ENCODE peak calls at places on chromosomes 7 and 10, in six cellular contexts. C, B, L, K, V and I are unnamed samples. For H3K9me3, the result is how much of the 10 kb centered on the place peaks cover.

GRCh38 chr7:26663905-26664673 is 200.3 kb downstream of the SKAP2 start:
- DNase-seq in C (no peak), K (no peak), B (no peak), V (no peak), L (no peak), I (no peak)

GRCh38 chr10:125661942-125662515 is 20.9 kb downstream of the TEX36 start:
- DNase-seq in C (no peak), B (peak), L (no peak), V (no peak), K (peak), I (no peak)

GRCh38 chr7:36265720-36266119 is 112.7 kb downstream of the EEPD1 start:
- DNase-seq in C (no peak), V (no peak), B (no peak), K (no peak), L (no peak), I (no peak)

GRCh38 chr10:111709630-111710029 is 473.9 kb downstream of the GPAM start:
- DNase-seq in K (no peak), B (no peak), V (no peak), C (no peak), L (no peak), I (no peak)

GRCh38 chr10:102657984-102658724 is 13.9 kb downstream of the TRIM8 start:
- DNase-seq in B (no peak), C (no peak), L (peak), V (no peak), K (peak), I (no peak)

GRCh38 chr7:71626206-71626605 is 494.3 kb downstream of the GALNT17 start:
- DNase-seq in K (no peak), C (no peak), V (no peak), L (no peak), B (no peak), I (no peak)

GRCh38 chr10:72315611-72316385 is 38.9 kb downstream of the DNAJB12 start:
- DNase-seq in B (no peak), K (peak), L (peak), V (peak), C (no peak), I (no peak)

GRCh38 chr10:110304394-110304779 is 333 bp downstream of the SMNDC1 start:
- DNase-seq in K (no peak), C (no peak), B (no peak), L (no peak), V (no peak), I (no peak)

GRCh38 chr7:112930787-112931186 is 140.6 kb upstream of the TMEM168 start:
- DNase-seq in C (no peak), L (no peak), V (no peak), B (no peak), K (peak), I (no peak)

GRCh38 chr7:114156178-114156577 is 237.4 kb upstream of the PPP1R3A start:
- DNase-seq in L (no peak), K (no peak), C (no peak), V (no peak), B (no peak), I (no peak)

GRCh38 chr7:44101966-44102845 is 1.9 kb upstream of the AEBP1 start:
- DNase-seq in B (no peak), C (no peak), K (peak), V (peak), L (peak), I (no peak)

GRCh38 chr7:34365011-34365410 is 293.0 kb upstream of the NPSR1 start:
- DNase-seq in V (no peak), K (no peak), C (no peak), B (no peak), L (no peak), I (no peak)

GRCh38 chr7:47935336-47935735 is 12.9 kb downstream of the PKD1L1 start:
- DNase-seq in V (no peak), B (no peak), C (no peak), L (no peak), K (no peak), I (no peak)

GRCh38 chr7:80165177-80165576 is 30.5 kb downstream of the GNAI1 start:
- DNase-seq in V (no peak), C (no peak), K (no peak), B (no peak), L (no peak), I (no peak)

GRCh38 chr7:99693427-99694200 is 13.8 kb upstream of the CYP3A5 start:
- DNase-seq in L (no peak), C (no peak), K (no peak), V (no peak), B (peak), I (no peak)

GRCh38 chr7:127976056-127976455 is 55.2 kb downstream of the LRRC4 start:
- DNase-seq in C (no peak), B (no peak), K (peak), V (no peak), L (no peak), I (no peak)

GRCh38 chr7:2100278-2101205 is 132.2 kb downstream of the MAD1L1 start:
- DNase-seq in B (no peak), V (no peak), L (no peak), K (no peak), C (peak), I (no peak)

GRCh38 chr10:12949248-12949647 is 52.3 kb downstream of the CCDC3 start:
- DNase-seq in C (no peak), L (no peak), V (no peak), B (peak), K (no peak), I (peak)

GRCh38 chr10:6035926-6036575 is 26.1 kb downstream of the IL2RA start:
- DNase-seq in K (no peak), V (no peak), B (peak), L (no peak), C (no peak), I (peak)

GRCh38 chr10:79028456-79029010 is 40.2 kb upstream of the ZMIZ1 start:
- DNase-seq in V (peak), C (no peak), L (peak), B (peak), K (no peak), I (no peak)

GRCh38 chr10:7707102-7707501 is 4.0 kb downstream of the ITIH2 start:
- DNase-seq in L (no peak), K (no peak), C (no peak), V (no peak), B (no peak), I (no peak)

GRCh38 chr7:26291699-26292538 is at the start of gene SNX10:
- DNase-seq in B (peak), C (peak), K (no peak), V (no peak), L (peak), I (no peak)

GRCh38 chr7:119720541-119720940 is 552.4 kb upstream of the KCND2 start:
- DNase-seq in K (peak), B (no peak), V (no peak), C (no peak), L (no peak), I (no peak)

GRCh38 chr10:98433881-98434732 is 12.6 kb downstream of the HPS1 start:
- DNase-seq in B (no peak), L (no peak), V (no peak), C (no peak), K (peak), I (no peak)

GRCh38 chr7:139441961-139442360 is 41.5 kb downstream of the KLRG2 start:
- DNase-seq in K (no peak), L (no peak), C (no peak), V (no peak), B (no peak), I (no peak)

GRCh38 chr7:12052211-12052610 is 158.9 kb upstream of the TMEM106B start:
- DNase-seq in B (no peak), V (no peak), C (no peak), K (peak), L (no peak), I (no peak)

GRCh38 chr10:24790073-24790472 is 66.4 kb upstream of the ARHGAP21 start:
- DNase-seq in V (no peak), L (no peak), K (no peak), B (no peak), C (no peak), I (no peak)

GRCh38 chr10:59126992-59127391 is 49.5 kb upstream of the PHYHIPL start:
- DNase-seq in C (no peak), L (no peak), V (no peak), B (no peak), K (no peak), I (no peak)

GRCh38 chr7:92025260-92025659 is 84.6 kb downstream of the AKAP9 start:
- DNase-seq in V (no peak), K (peak), L (no peak), B (no peak), C (no peak), I (no peak)

GRCh38 chr7:46026741-46027140 is 105.7 kb upstream of the IGFBP3 start:
- DNase-seq in K (no peak), L (no peak), B (no peak), C (no peak), V (no peak), I (no peak)

GRCh38 chr10:4638116-4638515 is 187.9 kb upstream of the AKR1E2 start:
- DNase-seq in C (no peak), B (peak), K (no peak), V (no peak), L (no peak), I (no peak)

GRCh38 chr10:45471531-45472310 is 97.7 kb downstream of the ALOX5 start:
- DNase-seq in V (no peak), L (no peak), B (peak), K (no peak), C (no peak), I (peak)

GRCh38 chr10:104483582-104483981 is 129.9 kb downstream of the CFAP58 start:
- DNase-seq in B (no peak), K (no peak), C (no peak), V (no peak), L (no peak), I (peak)

GRCh38 chr7:54076619-54077018 is 465.6 kb upstream of the VSTM2A start:
- DNase-seq in B (no peak), V (no peak), K (no peak), C (no peak), L (no peak), I (no peak)

GRCh38 chr10:117441812-117442443 is 66.7 kb upstream of the PDZD8 start:
- DNase-seq in L (no peak), B (no peak), V (peak), C (peak), K (no peak), I (no peak)

GRCh38 chr7:66100408-66101050 is 14.1 kb upstream of the CRCP start:
- DNase-seq in C (no peak), B (no peak), L (no peak), K (no peak), V (no peak), I (no peak)

GRCh38 chr10:13528875-13529713 is at the start of gene BEND7:
- DNase-seq in B (peak), V (no peak), L (peak), C (no peak), K (no peak), I (no peak)

GRCh38 chr7:131385039-131385605 is 57.4 kb downstream of the MKLN1 start:
- DNase-seq in B (no peak), L (no peak), C (no peak), K (peak), V (no peak), I (no peak)

GRCh38 chr10:490891-491571 is 198.4 kb downstream of the DIP2C start:
- DNase-seq in B (no peak), K (peak), L (peak), V (peak), C (no peak), I (no peak)

GRCh38 chr10:131013281-131013680 is 298.2 kb downstream of the TCERG1L start:
- DNase-seq in V (peak), B (no peak), C (no peak), L (no peak), K (no peak), I (no peak)
- H3K4me3 ChIP-seq in V (no peak), B (no peak), C (no peak), L (no peak), K (no peak), I (no peak)

DNA sequence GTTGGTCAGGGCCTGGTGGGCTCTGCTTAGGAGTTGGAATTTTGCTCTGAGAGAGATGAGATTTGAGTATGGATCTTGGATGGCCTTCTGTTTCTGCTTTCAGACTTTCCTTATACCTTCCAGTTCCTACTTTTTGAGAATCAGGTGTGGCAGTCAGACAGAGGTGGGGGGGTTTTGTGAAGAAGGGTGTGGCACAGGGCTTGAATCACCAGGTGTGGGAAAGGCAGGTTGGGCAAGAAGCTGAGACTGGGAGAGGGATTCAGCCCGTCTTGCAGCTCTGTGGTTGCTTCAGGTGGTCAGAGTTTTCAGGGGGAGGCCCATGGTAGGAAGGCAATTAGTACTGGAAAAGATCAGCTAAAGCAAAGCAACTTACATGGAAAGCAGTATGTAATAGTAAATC is 340.2 kb downstream of the LRMDA start:
- DNase-seq in C (no peak), K (no peak), B (no peak), L (no peak), V (no peak), I (no peak)
- H3K27ac ChIP-seq in C (no peak), K (no peak), B (no peak), L (no peak), V (no peak), I (peak)

DNA sequence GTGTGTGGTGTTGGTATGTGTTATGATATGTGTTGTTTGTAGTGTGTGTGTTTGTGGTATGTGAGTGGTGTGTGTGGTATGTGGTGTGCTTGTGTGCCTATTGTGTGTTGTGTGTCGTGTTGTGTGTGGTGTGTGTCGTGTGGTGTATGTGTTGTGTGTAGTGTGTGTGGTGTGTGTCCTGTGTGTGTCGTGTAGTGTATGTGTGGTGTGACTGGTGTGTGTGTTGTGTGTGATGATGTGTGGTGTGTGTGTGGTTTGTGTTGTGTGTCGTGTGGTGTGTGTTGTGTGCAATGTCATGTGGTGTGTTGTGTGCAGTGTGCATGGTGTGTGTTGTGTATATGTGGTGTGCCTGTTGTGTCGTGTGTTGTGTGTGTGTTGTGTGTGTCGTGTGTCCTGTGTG is 144.6 kb downstream of the DNAJB6 start:
- DNase-seq in L (no peak), C (no peak), K (no peak), V (no peak), B (peak), I (no peak)
- H3K9me3 ChIP-seq in L (under half), C (under half), K (under half), V (under half), B (under half), I (under half)

DNA sequence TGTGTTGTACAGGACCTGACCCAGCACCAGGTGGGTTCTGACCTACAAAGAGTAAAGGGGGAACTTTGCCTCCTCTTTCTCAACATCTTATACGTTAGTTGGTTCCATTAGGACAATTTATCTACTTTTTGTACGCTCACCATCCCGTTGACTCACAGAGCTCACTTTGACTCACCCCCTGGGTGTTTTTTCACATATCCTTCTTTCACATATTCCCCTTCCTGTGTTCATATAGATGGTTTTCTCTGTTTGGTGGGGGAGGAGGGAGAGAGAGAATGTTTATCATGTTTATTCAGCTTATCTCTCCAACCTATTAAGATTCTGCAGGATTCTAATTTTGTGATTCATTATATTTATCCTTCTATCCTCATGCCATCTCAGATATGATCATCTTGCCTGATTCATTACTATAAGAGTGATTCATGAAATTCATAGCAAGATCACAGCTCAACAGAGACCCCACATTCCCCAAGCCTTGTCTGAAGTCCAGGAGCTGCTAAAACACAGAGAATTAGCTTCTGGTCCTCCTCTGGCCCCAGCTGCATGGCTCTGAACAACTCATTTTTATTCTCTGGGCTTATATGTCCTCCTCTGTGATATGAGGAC is 37.2 kb downstream of the PRSS2 start:
- DNase-seq in C (peak), K (no peak), B (no peak), V (no peak), L (no peak), I (peak)
- H3K4me3 ChIP-seq in C (peak), K (no peak), B (no peak), V (no peak), L (no peak), I (no peak)

GRCh38 chr7:87919875-87920274 is 14.2 kb upstream of the ADAM22 start:
- DNase-seq in B (no peak), C (no peak), L (no peak), V (no peak), K (no peak), I (no peak)

GRCh38 chr7:87920578-87920977 is 13.5 kb upstream of the ADAM22 start:
- DNase-seq in L (no peak), K (no peak), V (no peak), B (peak), C (no peak), I (no peak)

GRCh38 chr7:87918740-87919139 is 15.3 kb upstream of the ADAM22 start:
- DNase-seq in K (no peak), B (no peak), C (no peak), L (no peak), V (no peak), I (no peak)
- H3K27ac ChIP-seq in K (no peak), B (no peak), C (no peak), L (no peak), V (no peak), I (no peak)

GRCh38 chr10:129730272-129730992 is 233.6 kb downstream of the EBF3 start:
- DNase-seq in K (no peak), C (no peak), V (no peak), B (peak), L (no peak), I (no peak)

GRCh38 chr10:129727071-129727470 is 237.0 kb downstream of the EBF3 start:
- DNase-seq in L (no peak), V (no peak), C (no peak), B (peak), K (no peak), I (peak)

GRCh38 chr10:129727495-129727894 is 236.6 kb downstream of the EBF3 start:
- DNase-seq in B (no peak), K (no peak), V (no peak), C (no peak), L (no peak), I (peak)

GRCh38 chr10:129728905-129729540 is 235.1 kb downstream of the EBF3 start:
- DNase-seq in K (no peak), C (no peak), L (no peak), B (peak), V (peak), I (peak)

DNA sequence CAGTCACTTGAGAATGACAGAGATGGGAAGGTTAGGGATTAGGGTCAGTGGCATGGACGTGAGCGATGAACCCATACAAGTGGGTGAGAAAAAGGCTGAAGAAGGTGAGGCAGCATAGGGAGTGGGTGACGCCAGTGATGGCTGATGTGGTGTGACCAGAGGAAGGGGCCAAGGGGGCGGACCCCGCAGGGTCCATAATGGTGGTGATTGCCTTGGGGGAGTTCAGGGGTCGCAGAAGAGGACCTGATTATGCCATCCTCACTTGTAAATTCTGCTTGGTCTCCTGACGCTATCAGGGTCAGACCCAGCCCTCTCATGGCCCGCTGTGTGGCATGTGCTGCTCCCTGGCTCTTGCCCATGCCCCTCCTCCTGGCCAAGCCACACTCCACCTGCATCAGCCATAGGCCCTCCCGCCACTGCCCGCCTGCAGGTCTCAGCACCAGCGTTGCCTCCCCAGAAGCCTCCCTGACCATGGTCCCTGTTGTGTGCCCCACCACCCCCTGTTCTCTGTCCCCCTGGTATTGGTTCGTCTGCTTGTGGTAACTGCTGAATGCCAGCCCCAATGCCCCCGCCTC is 235.7 kb downstream of the EBF3 start:
- DNase-seq in L (no peak), V (peak), K (no peak), C (no peak), B (no peak), I (peak)
- H3K9me3 ChIP-seq in L (under half), V (under half), K (under half), C (under half), B (under half), I (under half)